ENCODE peak calls at places on chromosomes 6 and 20, in four cellular contexts. L is GM04504, P is HFF-Myc, N is Karpas-422. Y is an unnamed sample.
A peak's percentile ranks its signal among the peaks of the same experiment; 100 is the strongest.

GRCh38 chr6:26322645-26323482 is 42.1 kb upstream of the BTN3A2 start:
- DNase-seq in L (peak; percentile 81), P (peak; percentile 94), N (peak; percentile 91), Y (no peak)

GRCh38 chr6:25010917-25011625 is 75.3 kb upstream of the RIPOR2 start:
- DNase-seq in L (no peak), P (no peak), N (no peak), Y (no peak)

GRCh38 chr6:111922454-111923297 is 49.4 kb upstream of the FYN start:
- DNase-seq in L (peak; percentile 75), P (no peak), N (no peak), Y (no peak)

GRCh38 chr6:149750136-149750609 is 632 bp downstream of the PCMT1 start:
- DNase-seq in L (no peak), P (no peak), N (peak; percentile 91), Y (no peak)

GRCh38 chr6:16999486-17000436 is 102.1 kb upstream of the STMND1 start:
- DNase-seq in L (peak; percentile 73), P (peak; percentile 74), N (no peak), Y (no peak)

GRCh38 chr20:53871541-53871940 is 198.9 kb downstream of the BCAS1 start:
- DNase-seq in L (no peak), P (no peak), N (no peak), Y (no peak)

GRCh38 chr6:168616807-168617756 is 176.1 kb downstream of the SMOC2 start:
- DNase-seq in L (no peak), P (no peak), N (no peak), Y (no peak)

GRCh38 chr6:167761794-167762258 is 64.9 kb upstream of the AFDN start:
- DNase-seq in L (no peak), P (no peak), N (no peak), Y (no peak)

GRCh38 chr6:169190144-169190584 is 63.5 kb downstream of the THBS2 start:
- DNase-seq in L (peak; percentile 91), P (no peak), N (no peak), Y (no peak)

GRCh38 chr6:83417880-83418663 is 12.8 kb downstream of the ME1 start:
- DNase-seq in L (no peak), P (peak; percentile 27), N (peak; percentile 54), Y (no peak)

GRCh38 chr20:62367136-62367482 is at the start of gene LAMA5:
- DNase-seq in L (no peak), P (no peak), N (peak; percentile 70), Y (no peak)

GRCh38 chr20:56463428-56463827 is 5.0 kb upstream of the RTF2 start:
- DNase-seq in L (no peak), P (no peak), N (peak; percentile 34), Y (no peak)

GRCh38 chr6:137879301-137879700 is 12.2 kb downstream of the TNFAIP3 start:
- DNase-seq in L (no peak), P (no peak), N (no peak), Y (no peak)

GRCh38 chr6:170134077-170135040 is 156.5 kb downstream of the DLL1 start:
- DNase-seq in L (no peak), P (no peak), N (no peak), Y (no peak)

GRCh38 chr6:75602164-75602896 is 650 bp downstream of the SENP6 start:
- DNase-seq in L (no peak), P (no peak), N (peak; percentile 78), Y (no peak)

GRCh38 chr20:64161595-64162238 is 2.5 kb upstream of the MYT1 start:
- DNase-seq in L (peak; percentile 5), P (peak; percentile 9), N (no peak), Y (no peak)

GRCh38 chr20:15902493-15902892 is 670.8 kb downstream of the KIF16B start:
- DNase-seq in L (no peak), P (no peak), N (peak; percentile 86), Y (no peak)

GRCh38 chr20:62119101-62119500 is 3.2 kb upstream of the LSM14B start:
- DNase-seq in L (no peak), P (no peak), N (no peak), Y (no peak)

GRCh38 chr20:64047968-64048401 is 1.5 kb downstream of the SOX18 start:
- DNase-seq in L (no peak), P (no peak), N (no peak), Y (no peak)

GRCh38 chr6:6665505-6665904 is 77.0 kb downstream of the LY86 start:
- DNase-seq in L (no peak), P (no peak), N (no peak), Y (no peak)

GRCh38 chr6:152600022-152600421 is 37.1 kb downstream of the SYNE1 start:
- DNase-seq in L (no peak), P (no peak), N (no peak), Y (no peak)